ENCODE peak calls at places on chromosomes 7 and 10, in five cellular contexts. Z is activated CD4-positive, alpha-beta T cell treated with anti-CD3 and anti-CD28 coated beads, Interleukin-2, amount 50 U/mL, for 1 hour; V is astrocyte; W is Daoy; U is ureter. I is an unnamed sample.

GRCh38 chr7:44284881-44285541 is 40.4 kb downstream of the CAMK2B start:
- DNase-seq in V (no peak), U (peak), W (no peak), Z (no peak), I (no peak)

GRCh38 chr10:27542812-27543211 is 38.7 kb downstream of the RAB18 start:
- DNase-seq in V (peak), U (no peak), W (no peak), Z (no peak), I (peak)

GRCh38 chr10:35300063-35300699 is 36.1 kb upstream of the CCNY start:
- DNase-seq in V (peak), U (no peak), Z (no peak), W (peak), I (peak)

GRCh38 chr7:26650081-26650480 is 214.3 kb downstream of the SKAP2 start:
- DNase-seq in Z (no peak), V (no peak), U (no peak), W (no peak), I (no peak)

GRCh38 chr7:157397751-157398691 is 61.2 kb downstream of the DNAJB6 start:
- DNase-seq in V (peak), W (peak), Z (peak), U (no peak), I (no peak)

GRCh38 chr7:45921699-45922519 is 837 bp upstream of the IGFBP3 start:
- DNase-seq in W (peak), V (peak), U (peak), Z (no peak), I (peak)

GRCh38 chr7:27162930-27163775 is 2.2 kb downstream of the HOXA9 start:
- DNase-seq in W (no peak), Z (no peak), V (no peak), U (no peak), I (no peak)

GRCh38 chr10:115861864-115862263 is 411.1 kb downstream of the GFRA1 start:
- DNase-seq in Z (no peak), W (peak), U (no peak), V (peak), I (peak)

GRCh38 chr7:24826662-24827020 is 69.4 kb upstream of the GSDME start:
- DNase-seq in V (peak), U (no peak), Z (no peak), W (no peak), I (no peak)

GRCh38 chr10:116669832-116670644 is 49.3 kb downstream of the PNLIPRP2 start:
- DNase-seq in W (no peak), U (no peak), V (no peak), Z (no peak), I (no peak)

GRCh38 chr7:103574536-103574935 is 128.5 kb upstream of the SLC26A5 start:
- DNase-seq in V (no peak), W (no peak), U (no peak), Z (no peak), I (no peak)

GRCh38 chr10:11691319-11691755 is 50.8 kb upstream of the ECHDC3 start:
- DNase-seq in Z (no peak), U (no peak), W (no peak), V (no peak), I (no peak)

GRCh38 chr10:35495521-35496238 is 109.5 kb upstream of the GJD4 start:
- DNase-seq in U (no peak), V (no peak), Z (no peak), W (no peak), I (no peak)

GRCh38 chr7:134890246-134891240 is 95.8 kb upstream of the AGBL3 start:
- DNase-seq in Z (no peak), V (peak), W (peak), U (peak), I (peak)

GRCh38 chr10:14478639-14479038 is 147.9 kb upstream of the FRMD4A start:
- DNase-seq in Z (no peak), W (peak), V (peak), U (no peak), I (peak)

I was measured in MG63.